ENCODE peak calls at places on chromosomes 2 and 18, in ten cellular contexts. C is upper lobe of right lung; R is neural progenitor cell; X is CD4-positive, CD25-positive, alpha-beta regulatory T cell; G is aorta; S is thoracic aorta; M is tibial nerve; O is PC-3; L is body of pancreas; Q is prostate gland. P is an unnamed sample. For H3K4me1 and H3K36me3, the result is how much of the 10 kb centered on the place peaks cover.

GRCh38 chr2:167842047-167842446 is 405.3 kb downstream of the STK39 start:
- DNase-seq in C (no peak), R (no peak), X (no peak), G (no peak), S (no peak), M (no peak), O (no peak), L (no peak), Q (no peak), P (no peak)

GRCh38 chr2:34234823-34235222 is 635.7 kb upstream of the FAM98A start:
- DNase-seq in C (no peak), R (no peak), X (no peak), G (no peak), S (no peak), M (no peak), O (no peak), L (no peak), Q (no peak), P (no peak)

GRCh38 chr2:225326969-225327368 is 72.5 kb upstream of the NYAP2 start:
- DNase-seq in C (no peak), R (peak), X (no peak), G (no peak), S (no peak), M (no peak), O (no peak), L (no peak), Q (no peak), P (no peak)

GRCh38 chr2:144469788-144470187 is 50.1 kb downstream of the ZEB2 start:
- DNase-seq in C (no peak), R (no peak), X (no peak), G (no peak), S (no peak), M (no peak), O (no peak), L (no peak), Q (no peak), P (no peak)

GRCh38 chr2:158125756-158126498 is 24.3 kb downstream of the UPP2 start:
- DNase-seq in C (no peak), R (no peak), X (no peak), G (no peak), S (no peak), M (no peak), O (no peak), L (no peak), Q (no peak), P (no peak)

GRCh38 chr2:150520887-150521664 is 33.6 kb upstream of the RND3 start:
- DNase-seq in C (no peak), R (no peak), X (no peak), G (no peak), S (no peak), M (no peak), O (peak), L (no peak), Q (peak), P (no peak)

GRCh38 chr18:9849407-9849961 is 36.3 kb upstream of the TXNDC2 start:
- DNase-seq in C (peak), R (peak), X (no peak), G (no peak), S (no peak), M (peak), O (peak), L (peak), Q (peak), P (no peak)

GRCh38 chr2:153601812-153602211 is 123.2 kb upstream of the RPRM start:
- DNase-seq in C (no peak), R (no peak), X (no peak), G (no peak), S (no peak), M (no peak), O (peak), L (no peak), Q (no peak), P (no peak)

GRCh38 chr2:98134601-98135000 is 47.6 kb downstream of the VWA3B start:
- DNase-seq in C (no peak), R (no peak), X (no peak), G (no peak), S (no peak), M (no peak), O (no peak), L (no peak), Q (no peak), P (no peak)

GRCh38 chr2:98128556-98129109 is 41.7 kb downstream of the VWA3B start:
- DNase-seq in C (no peak), R (no peak), X (no peak), G (no peak), S (no peak), M (no peak), O (no peak), L (no peak), Q (no peak), P (no peak)

GRCh38 chr2:98134138-98134537 is 47.2 kb downstream of the VWA3B start:
- DNase-seq in C (peak), R (peak), X (no peak), G (no peak), S (no peak), M (peak), O (no peak), L (peak), Q (no peak), P (no peak)
- H3K4me1 ChIP-seq in C (under half), R (under half), X (under half), G (under half), S (under half), M (under half), O (under half), L (under half), Q (under half), P (under half)

GRCh38 chr2:235030126-235030525 is 78.3 kb downstream of the SH3BP4 start:
- DNase-seq in C (peak), R (no peak), X (no peak), G (no peak), S (no peak), M (no peak), O (no peak), L (no peak), Q (no peak), P (no peak)

GRCh38 chr2:235027558-235028214 is 75.9 kb downstream of the SH3BP4 start:
- DNase-seq in C (peak), R (no peak), X (no peak), G (no peak), S (no peak), M (no peak), O (peak), L (no peak), Q (peak), P (no peak)

GRCh38 chr2:235026649-235027557 is 75.1 kb downstream of the SH3BP4 start:
- DNase-seq in C (peak), R (no peak), X (no peak), G (no peak), S (no peak), M (no peak), O (peak), L (peak), Q (peak), P (no peak)

GRCh38 chr2:235029054-235029453 is 77.2 kb downstream of the SH3BP4 start:
- DNase-seq in C (peak), R (no peak), X (no peak), G (no peak), S (no peak), M (no peak), O (no peak), L (no peak), Q (no peak), P (no peak)

DNA sequence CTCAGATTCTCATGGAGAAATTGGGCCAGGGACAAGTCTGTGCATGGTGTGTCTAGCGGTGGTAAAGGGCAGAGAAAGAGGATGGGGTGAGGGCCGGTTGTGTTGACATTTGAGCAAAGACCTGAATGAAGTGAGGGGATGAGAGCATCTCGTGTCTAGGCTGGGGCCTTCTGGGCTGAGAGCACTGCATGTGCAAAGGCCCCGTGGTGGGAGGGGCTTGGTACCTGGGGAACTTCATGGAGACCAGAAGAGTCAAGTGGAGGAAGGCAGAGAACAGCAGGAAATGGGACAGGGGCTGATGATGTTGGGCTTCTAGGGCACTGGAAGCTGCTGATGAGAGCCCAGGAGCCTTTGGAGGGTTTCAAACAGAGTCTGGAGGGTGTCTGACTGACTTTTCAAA is 76.8 kb downstream of the SH3BP4 start:
- DNase-seq in C (peak), R (no peak), X (no peak), G (no peak), S (no peak), M (no peak), O (no peak), L (no peak), Q (no peak), P (no peak)
- H3K36me3 ChIP-seq in C (under half), R (under half), X (under half), G (under half), S (under half), M (under half), O (under half), L (under half), Q (under half), P (under half)

GRCh38 chr2:207770602-207771404 is 1.1 kb upstream of the FZD5 start:
- DNase-seq in C (peak), R (peak), X (no peak), G (no peak), S (no peak), M (no peak), O (no peak), L (no peak), Q (no peak), P (no peak)
- H3K27ac ChIP-seq in C (peak), R (no peak), X (no peak), G (peak), S (peak), M (no peak), O (no peak), L (peak), Q (no peak), P (no peak)

GRCh38 chr2:2148776-2149175 is 182.3 kb downstream of the MYT1L start:
- DNase-seq in C (no peak), R (no peak), X (no peak), G (no peak), S (no peak), M (no peak), O (no peak), L (no peak), Q (no peak), P (no peak)

GRCh38 chr2:2152451-2152850 is 178.6 kb downstream of the MYT1L start:
- DNase-seq in C (no peak), R (no peak), X (no peak), G (no peak), S (no peak), M (no peak), O (no peak), L (no peak), Q (no peak), P (no peak)

GRCh38 chr2:2146220-2146619 is 184.9 kb downstream of the MYT1L start:
- DNase-seq in C (no peak), R (no peak), X (no peak), G (no peak), S (no peak), M (no peak), O (no peak), L (no peak), Q (no peak), P (no peak)

GRCh38 chr2:2147024-2147900 is 183.8 kb downstream of the MYT1L start:
- DNase-seq in C (no peak), R (peak), X (no peak), G (no peak), S (no peak), M (no peak), O (no peak), L (no peak), Q (no peak), P (no peak)

GRCh38 chr2:2149379-2149778 is 181.7 kb downstream of the MYT1L start:
- DNase-seq in C (no peak), R (no peak), X (no peak), G (no peak), S (no peak), M (no peak), O (no peak), L (no peak), Q (no peak), P (no peak)
- H3K4me1 ChIP-seq in C (under half), R (under half), X (under half), G (under half), S (under half), M (under half), O (under half), L (under half), Q (under half), P (under half)

GRCh38 chr2:171965238-171965637 is 34.5 kb upstream of the METAP1D start:
- DNase-seq in C (no peak), R (no peak), X (no peak), G (no peak), S (no peak), M (no peak), O (no peak), L (no peak), Q (no peak), P (no peak)
- H3K36me3 ChIP-seq in C (under half), R (under half), X (under half), G (under half), S (under half), M (under half), O (under half), L (under half), Q (under half), P (under half)

GRCh38 chr2:181123798-181124217 is 143.4 kb downstream of the UBE2E3 start:
- DNase-seq in C (no peak), R (no peak), X (peak), G (no peak), S (no peak), M (no peak), O (no peak), L (no peak), Q (no peak), P (peak)
- H3K27ac ChIP-seq in C (no peak), R (no peak), X (peak), G (no peak), S (no peak), M (no peak), O (no peak), L (no peak), Q (no peak), P (peak)

GRCh38 chr2:237045449-237045848 is 40.2 kb upstream of the COPS8 start:
- DNase-seq in C (no peak), R (no peak), X (no peak), G (no peak), S (no peak), M (no peak), O (no peak), L (no peak), Q (no peak), P (no peak)

GRCh38 chr2:237053066-237053465 is 32.6 kb upstream of the COPS8 start:
- DNase-seq in C (no peak), R (no peak), X (no peak), G (no peak), S (no peak), M (no peak), O (no peak), L (no peak), Q (no peak), P (no peak)

GRCh38 chr2:237048595-237048994 is 37.1 kb upstream of the COPS8 start:
- DNase-seq in C (no peak), R (no peak), X (no peak), G (no peak), S (no peak), M (no peak), O (no peak), L (no peak), Q (no peak), P (no peak)
- H3K4me1 ChIP-seq in C (under half), R (under half), X (under half), G (under half), S (under half), M (under half), O (under half), L (under half), Q (under half), P (under half)

GRCh38 chr18:76922107-76922506 is 99.8 kb downstream of the ZNF236 start:
- DNase-seq in C (peak), R (peak), X (peak), G (no peak), S (no peak), M (peak), O (peak), L (peak), Q (peak), P (no peak)
- H3K36me3 ChIP-seq in C (half or more), R (under half), X (half or more), G (under half), S (under half), M (half or more), O (under half), L (under half), Q (under half), P (under half)

DNA sequence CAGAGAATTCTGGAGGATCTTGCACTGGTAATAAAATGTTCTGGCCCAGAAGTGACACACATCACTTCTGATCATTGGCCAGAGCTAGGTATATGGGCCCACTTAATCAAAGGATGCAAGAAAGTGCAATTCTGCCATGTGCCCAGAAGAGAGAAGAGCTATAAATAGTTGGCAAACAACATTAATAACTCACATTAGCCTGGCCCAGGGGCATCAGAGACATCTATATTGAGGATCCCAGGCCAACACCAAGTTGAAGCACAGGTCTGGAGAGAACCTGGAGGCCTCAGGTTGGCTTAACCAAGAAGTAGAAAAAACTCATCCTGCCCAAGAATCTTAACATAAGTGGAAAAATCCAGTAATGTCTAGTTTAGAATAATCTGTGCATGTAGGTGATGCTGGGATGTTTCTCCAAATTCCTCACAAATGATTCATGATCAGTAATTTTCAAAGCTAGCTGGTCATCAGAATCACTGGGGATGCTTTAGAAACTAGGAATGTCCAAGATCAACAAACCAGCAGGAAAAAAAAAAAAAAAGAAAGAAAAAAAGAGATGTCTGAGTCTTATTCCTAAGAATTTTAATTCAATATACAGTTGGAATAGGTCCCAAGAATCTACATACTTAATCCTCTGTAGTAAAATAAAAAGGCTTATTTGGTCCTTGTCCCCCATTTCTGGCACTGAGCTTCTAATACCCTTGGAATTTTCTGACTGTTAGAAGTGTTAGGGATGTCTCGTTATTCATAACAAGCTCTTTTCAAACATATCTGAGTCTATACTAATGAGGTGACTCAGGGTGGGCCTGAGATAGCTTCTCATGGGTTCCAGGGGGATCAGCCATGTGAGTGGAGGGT is 35.0 kb upstream of the EVA1A start:
- DNase-seq in C (no peak), R (no peak), X (no peak), G (no peak), S (no peak), M (no peak), O (peak), L (no peak), Q (no peak), P (no peak)
- H3K27ac ChIP-seq in C (no peak), R (no peak), X (no peak), G (no peak), S (no peak), M (no peak), O (peak), L (no peak), Q (no peak), P (no peak)

GRCh38 chr2:71703981-71704545 is 250.7 kb downstream of the DYSF start:
- DNase-seq in C (peak), R (no peak), X (no peak), G (peak), S (no peak), M (no peak), O (no peak), L (no peak), Q (no peak), P (no peak)
- H3K4me1 ChIP-seq in C (under half), R (under half), X (under half), G (under half), S (under half), M (under half), O (under half), L (under half), Q (under half), P (under half)